ENCODE peak calls at places on chromosome 13, in nine cellular contexts. A is fibroblast of mammary gland, X is PC-9, T is PC-3, O is pancreas, M is fibroblast of lung, V is HCT116, R is heart right ventricle, U is K562. Z is an unnamed sample.
A peak's percentile ranks its signal among the peaks of the same experiment; 100 is the strongest.

GRCh38 chr13:44730099-44730498 is 154.0 kb upstream of the TSC22D1 start:
- DNase-seq in M (no peak), R (no peak), O (no peak), T (no peak), U (no peak), A (no peak), V (no peak), X (no peak), Z (no peak)

GRCh38 chr13:110610955-110611595 is 4.3 kb upstream of the NAXD start:
- DNase-seq in T (peak; percentile 23), X (no peak), U (no peak), R (no peak), O (no peak), V (no peak), M (peak; percentile 10), A (no peak), Z (no peak)

GRCh38 chr13:85266331-85266730 is 532.9 kb downstream of the SLITRK6 start:
- DNase-seq in T (peak; percentile 29), R (no peak), M (no peak), X (no peak), A (no peak), V (no peak), U (no peak), O (no peak), Z (no peak)

GRCh38 chr13:97298816-97299215 is 76.7 kb downstream of the MBNL2 start:
- DNase-seq in R (no peak), V (no peak), A (peak; percentile 35), X (no peak), O (no peak), T (no peak), M (peak; percentile 33), U (no peak), Z (no peak)

GRCh38 chr13:97256343-97256783 is 34.2 kb downstream of the MBNL2 start:
- DNase-seq in U (peak; percentile 20), X (peak; percentile 98), V (peak; percentile 98), T (peak; percentile 88), M (peak; percentile 91), A (peak; percentile 93), O (no peak), R (no peak), Z (no peak)

GRCh38 chr13:100594731-100595130 is 6.1 kb upstream of the GGACT start:
- DNase-seq in O (peak; percentile 69), X (no peak), R (no peak), M (no peak), V (no peak), U (peak; percentile 18), T (peak; percentile 35), A (no peak), Z (no peak)

GRCh38 chr13:51861728-51862300 is at the start of gene CCDC70:
- DNase-seq in T (peak; percentile 72), A (peak; percentile 65), X (no peak), U (peak; percentile 19), M (peak; percentile 8), V (no peak), O (no peak), R (no peak), Z (no peak)

GRCh38 chr13:109883181-109884180 is 97.1 kb upstream of the IRS2 start:
- DNase-seq in A (no peak), V (no peak), U (no peak), X (no peak), O (no peak), R (peak; percentile 21), T (no peak), M (no peak), Z (no peak)

GRCh38 chr13:37026778-37027177 is 26.2 kb downstream of the EXOSC8 start:
- DNase-seq in O (no peak), T (peak; percentile 42), V (no peak), R (no peak), U (no peak), M (no peak), X (no peak), A (no peak), Z (no peak)

GRCh38 chr13:35502456-35502855 is 26.0 kb upstream of the MAB21L1 start:
- DNase-seq in M (no peak), R (no peak), U (no peak), O (no peak), A (no peak), V (no peak), X (no peak), T (no peak), Z (no peak)

GRCh38 chr13:105878119-105878518 is 657.3 kb downstream of the EFNB2 start:
- DNase-seq in X (no peak), A (no peak), T (no peak), R (no peak), O (no peak), U (no peak), M (no peak), V (no peak), Z (no peak)

GRCh38 chr13:63088226-63088625 is 1672.6 kb upstream of the PCDH20 start:
- DNase-seq in M (peak; percentile 33), U (no peak), X (no peak), V (no peak), O (no peak), T (no peak), R (no peak), A (peak; percentile 56), Z (no peak)
- TF ChIP-seq CTCF in M (no peak), U (no peak), X (no peak), V (no peak), O (no peak), T (no peak), R (no peak), A (no peak), Z (no peak)

GRCh38 chr13:66829803-66830202 is 400.3 kb downstream of the PCDH9 start:
- DNase-seq in U (no peak), A (no peak), R (no peak), X (no peak), O (no peak), M (no peak), T (no peak), V (no peak), Z (no peak)
- TF ChIP-seq CTCF in U (no peak), A (no peak), R (no peak), X (no peak), O (no peak), M (no peak), T (no peak), V (no peak), Z (no peak)

DNA sequence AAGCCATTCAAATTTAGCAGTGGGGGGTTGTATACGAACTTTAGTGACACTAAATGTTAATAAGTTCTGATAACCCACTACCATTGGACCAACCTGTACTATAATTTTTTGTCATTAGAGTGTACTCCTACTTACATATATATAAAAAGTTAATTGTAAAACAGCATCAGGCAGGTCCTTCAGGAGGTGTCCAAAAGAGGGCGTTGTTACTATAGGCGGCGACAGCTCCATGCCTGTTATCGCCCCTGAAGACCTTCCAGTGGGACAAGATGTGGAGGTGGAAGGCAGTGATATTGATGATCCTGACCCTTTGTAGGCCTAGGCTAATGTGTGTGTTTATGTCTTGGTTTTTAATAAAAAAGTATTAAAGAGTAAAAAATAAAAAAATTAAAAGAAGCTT is 27.5 kb downstream of the SPRYD7 start:
- DNase-seq in M (no peak), U (no peak), R (no peak), O (no peak), X (no peak), V (peak; percentile 2), T (no peak), A (no peak), Z (no peak)
- TF ChIP-seq CTCF in M (no peak), U (no peak), R (no peak), O (no peak), X (no peak), V (peak; percentile 37), T (peak; percentile 15), A (no peak), Z (no peak)

GRCh38 chr13:63455938-63456337 is 2040.3 kb upstream of the PCDH20 start:
- DNase-seq in O (no peak), U (peak; percentile 5), A (no peak), T (peak; percentile 8), M (no peak), R (no peak), X (no peak), V (no peak), Z (no peak)
- TF ChIP-seq CTCF in O (no peak), U (no peak), A (peak; percentile 11), T (peak; percentile 24), M (no peak), R (no peak), X (peak; percentile 42), V (peak; percentile 47), Z (no peak)

GRCh38 chr13:30895773-30896172 is 10.3 kb upstream of the MEDAG start:
- DNase-seq in T (no peak), O (no peak), R (no peak), M (peak; percentile 91), U (no peak), V (no peak), A (peak; percentile 86), X (peak; percentile 41), Z (no peak)

GRCh38 chr13:30898721-30899188 is 7.3 kb upstream of the MEDAG start:
- DNase-seq in U (no peak), V (no peak), X (no peak), M (peak; percentile 97), R (peak; percentile 61), T (peak; percentile 32), O (no peak), A (peak; percentile 99), Z (no peak)

GRCh38 chr13:30898070-30898469 is 8.0 kb upstream of the MEDAG start:
- DNase-seq in R (no peak), O (no peak), X (no peak), A (no peak), T (no peak), V (no peak), U (no peak), M (no peak), Z (no peak)

GRCh38 chr13:30889196-30889690 is 16.8 kb upstream of the MEDAG start:
- DNase-seq in M (no peak), R (no peak), V (no peak), T (no peak), O (no peak), U (no peak), A (no peak), X (no peak), Z (no peak)

DNA sequence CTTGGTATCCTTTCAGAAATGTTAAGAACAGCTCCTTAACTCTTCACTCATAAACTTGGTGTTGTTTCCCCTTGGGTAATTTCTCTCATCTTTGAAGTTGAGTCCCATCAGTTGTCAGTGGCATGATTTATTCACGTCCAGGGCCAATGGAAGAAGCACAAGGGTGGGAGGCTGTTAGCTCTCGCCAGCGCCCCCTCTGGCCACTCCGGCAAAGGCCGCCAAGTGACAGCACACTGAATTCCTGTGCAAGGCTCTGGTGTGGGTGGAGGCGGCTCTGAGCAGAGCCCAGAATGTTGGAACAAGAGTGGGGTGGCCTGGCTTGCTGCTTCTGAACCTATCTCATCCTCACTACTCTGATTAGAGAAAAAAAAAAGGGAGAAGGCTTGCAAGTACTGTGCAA is 13.1 kb upstream of the MEDAG start:
- DNase-seq in V (peak; percentile 77), R (no peak), M (peak; percentile 45), T (peak; percentile 38), U (peak; percentile 50), O (no peak), X (no peak), A (peak; percentile 72), Z (peak; percentile 81)
- TF ChIP-seq CTCF in V (peak; percentile 96), R (peak; percentile 40), M (peak; percentile 51), T (peak; percentile 65), U (peak; percentile 64), O (no peak), X (peak; percentile 63), A (peak; percentile 72), Z (peak; percentile 62)

Z was measured in mesothelial cell of epicardium.